ENCODE peak calls at places on chromosomes 2 and 18, in nine cellular contexts. One of them, this sample, is unnamed.

GRCh38 chr2:72991980-72992733 is 74.8 kb downstream of the EMX1 start:
- DNase-seq in prostate gland: no peak
- DNase-seq in psoas muscle: peak
- DNase-seq in lung: no peak
- DNase-seq in BJ: no peak
- DNase-seq in left lung: no peak
- DNase-seq in progenitor cell of endocrine pancreas: no peak
- DNase-seq in foreskin fibroblast: no peak
- DNase-seq in Peyer's patch: no peak
- DNase-seq in this sample: no peak

GRCh38 chr2:38754049-38754448 is 2.9 kb upstream of the SRSF7 start:
- DNase-seq in prostate gland: no peak
- DNase-seq in psoas muscle: no peak
- DNase-seq in lung: no peak
- DNase-seq in BJ: no peak
- DNase-seq in left lung: no peak
- DNase-seq in progenitor cell of endocrine pancreas: no peak
- DNase-seq in foreskin fibroblast: no peak
- DNase-seq in Peyer's patch: no peak
- DNase-seq in this sample: no peak

GRCh38 chr18:56678836-56679565 is 27.8 kb downstream of the WDR7 start:
- DNase-seq in prostate gland: no peak
- DNase-seq in psoas muscle: no peak
- DNase-seq in lung: no peak
- DNase-seq in BJ: no peak
- DNase-seq in left lung: no peak
- DNase-seq in progenitor cell of endocrine pancreas: no peak
- DNase-seq in foreskin fibroblast: no peak
- DNase-seq in Peyer's patch: no peak
- DNase-seq in this sample: no peak

GRCh38 chr2:134375935-134376334 is 122.1 kb downstream of the MGAT5 start:
- DNase-seq in prostate gland: peak
- DNase-seq in psoas muscle: no peak
- DNase-seq in lung: no peak
- DNase-seq in BJ: no peak
- DNase-seq in left lung: no peak
- DNase-seq in progenitor cell of endocrine pancreas: no peak
- DNase-seq in foreskin fibroblast: peak
- DNase-seq in Peyer's patch: no peak
- DNase-seq in this sample: no peak

GRCh38 chr18:5995626-5996025 is 100.3 kb upstream of the TMEM200C start:
- DNase-seq in prostate gland: no peak
- DNase-seq in psoas muscle: no peak
- DNase-seq in lung: no peak
- DNase-seq in BJ: no peak
- DNase-seq in left lung: no peak
- DNase-seq in progenitor cell of endocrine pancreas: no peak
- DNase-seq in foreskin fibroblast: no peak
- DNase-seq in Peyer's patch: no peak
- DNase-seq in this sample: no peak

GRCh38 chr2:77008925-77009706 is 513.1 kb downstream of the LRRTM4 start:
- DNase-seq in prostate gland: no peak
- DNase-seq in psoas muscle: no peak
- DNase-seq in lung: no peak
- DNase-seq in BJ: no peak
- DNase-seq in left lung: no peak
- DNase-seq in progenitor cell of endocrine pancreas: no peak
- DNase-seq in foreskin fibroblast: no peak
- DNase-seq in Peyer's patch: no peak
- DNase-seq in this sample: no peak

GRCh38 chr2:234661849-234662248 is 165.0 kb upstream of the ARL4C start:
- DNase-seq in prostate gland: no peak
- DNase-seq in psoas muscle: no peak
- DNase-seq in lung: no peak
- DNase-seq in BJ: no peak
- DNase-seq in left lung: no peak
- DNase-seq in progenitor cell of endocrine pancreas: no peak
- DNase-seq in foreskin fibroblast: no peak
- DNase-seq in Peyer's patch: no peak
- DNase-seq in this sample: no peak

GRCh38 chr2:129722306-129723020 is 257.0 kb upstream of the RAB6C start:
- DNase-seq in prostate gland: no peak
- DNase-seq in psoas muscle: no peak
- DNase-seq in lung: no peak
- DNase-seq in BJ: no peak
- DNase-seq in left lung: no peak
- DNase-seq in progenitor cell of endocrine pancreas: no peak
- DNase-seq in foreskin fibroblast: no peak
- DNase-seq in Peyer's patch: no peak
- DNase-seq in this sample: no peak

GRCh38 chr2:226652388-226652787 is 147.2 kb downstream of the IRS1 start:
- DNase-seq in prostate gland: no peak
- DNase-seq in psoas muscle: no peak
- DNase-seq in lung: no peak
- DNase-seq in BJ: peak
- DNase-seq in left lung: no peak
- DNase-seq in progenitor cell of endocrine pancreas: no peak
- DNase-seq in foreskin fibroblast: peak
- DNase-seq in Peyer's patch: no peak
- DNase-seq in this sample: no peak

GRCh38 chr2:144372484-144373195 is 147.3 kb downstream of the ZEB2 start:
- DNase-seq in prostate gland: no peak
- DNase-seq in psoas muscle: peak
- DNase-seq in lung: no peak
- DNase-seq in BJ: no peak
- DNase-seq in left lung: no peak
- DNase-seq in progenitor cell of endocrine pancreas: no peak
- DNase-seq in foreskin fibroblast: peak
- DNase-seq in Peyer's patch: no peak
- DNase-seq in this sample: no peak

GRCh38 chr18:34929336-34929780 is 111.9 kb upstream of the MAPRE2 start:
- DNase-seq in prostate gland: no peak
- DNase-seq in psoas muscle: no peak
- DNase-seq in lung: no peak
- DNase-seq in BJ: peak
- DNase-seq in left lung: no peak
- DNase-seq in progenitor cell of endocrine pancreas: no peak
- DNase-seq in foreskin fibroblast: peak
- DNase-seq in Peyer's patch: no peak
- DNase-seq in this sample: no peak

GRCh38 chr2:176390276-176390675 is 121.0 kb downstream of the MTX2 start:
- DNase-seq in prostate gland: no peak
- DNase-seq in psoas muscle: no peak
- DNase-seq in lung: no peak
- DNase-seq in BJ: no peak
- DNase-seq in left lung: no peak
- DNase-seq in progenitor cell of endocrine pancreas: no peak
- DNase-seq in foreskin fibroblast: peak
- DNase-seq in Peyer's patch: no peak
- DNase-seq in this sample: no peak

GRCh38 chr18:23135679-23136325 is 517 bp downstream of the CABLES1 start:
- DNase-seq in prostate gland: no peak
- DNase-seq in psoas muscle: peak
- DNase-seq in lung: peak
- DNase-seq in BJ: no peak
- DNase-seq in left lung: peak
- DNase-seq in progenitor cell of endocrine pancreas: peak
- DNase-seq in foreskin fibroblast: peak
- DNase-seq in Peyer's patch: peak
- DNase-seq in this sample: peak

GRCh38 chr2:209508255-209508654 is 84.4 kb downstream of the MAP2 start:
- DNase-seq in prostate gland: no peak
- DNase-seq in psoas muscle: no peak
- DNase-seq in lung: no peak
- DNase-seq in BJ: no peak
- DNase-seq in left lung: no peak
- DNase-seq in progenitor cell of endocrine pancreas: no peak
- DNase-seq in foreskin fibroblast: no peak
- DNase-seq in Peyer's patch: no peak
- DNase-seq in this sample: no peak

GRCh38 chr2:238863231-238863630 is 15.3 kb downstream of the TWIST2 start:
- DNase-seq in prostate gland: no peak
- DNase-seq in psoas muscle: no peak
- DNase-seq in lung: no peak
- DNase-seq in BJ: no peak
- DNase-seq in left lung: no peak
- DNase-seq in progenitor cell of endocrine pancreas: no peak
- DNase-seq in foreskin fibroblast: peak
- DNase-seq in Peyer's patch: no peak
- DNase-seq in this sample: no peak

GRCh38 chr2:158894572-158894971 is 73.9 kb upstream of the TANC1 start:
- DNase-seq in prostate gland: no peak
- DNase-seq in psoas muscle: no peak
- DNase-seq in lung: no peak
- DNase-seq in BJ: no peak
- DNase-seq in left lung: no peak
- DNase-seq in progenitor cell of endocrine pancreas: no peak
- DNase-seq in foreskin fibroblast: no peak
- DNase-seq in Peyer's patch: no peak
- DNase-seq in this sample: no peak
- TF ChIP-seq CTCF in prostate gland: no peak
- TF ChIP-seq CTCF in psoas muscle: no peak
- TF ChIP-seq CTCF in lung: no peak
- TF ChIP-seq CTCF in BJ: no peak
- TF ChIP-seq CTCF in left lung: no peak
- TF ChIP-seq CTCF in progenitor cell of endocrine pancreas: peak
- TF ChIP-seq CTCF in foreskin fibroblast: no peak
- TF ChIP-seq CTCF in Peyer's patch: no peak
- TF ChIP-seq CTCF in this sample: no peak

GRCh38 chr2:16851131-16851530 is 185.5 kb upstream of the CYRIA start:
- DNase-seq in prostate gland: no peak
- DNase-seq in psoas muscle: no peak
- DNase-seq in lung: no peak
- DNase-seq in BJ: no peak
- DNase-seq in left lung: no peak
- DNase-seq in progenitor cell of endocrine pancreas: no peak
- DNase-seq in foreskin fibroblast: no peak
- DNase-seq in Peyer's patch: no peak
- DNase-seq in this sample: no peak
- TF ChIP-seq CTCF in prostate gland: no peak
- TF ChIP-seq CTCF in psoas muscle: no peak
- TF ChIP-seq CTCF in lung: no peak
- TF ChIP-seq CTCF in BJ: no peak
- TF ChIP-seq CTCF in left lung: no peak
- TF ChIP-seq CTCF in progenitor cell of endocrine pancreas: no peak
- TF ChIP-seq CTCF in foreskin fibroblast: no peak
- TF ChIP-seq CTCF in Peyer's patch: no peak
- TF ChIP-seq CTCF in this sample: no peak

GRCh38 chr2:232441147-232441651 is 14.8 kb upstream of the ALPI start:
- DNase-seq in prostate gland: no peak
- DNase-seq in psoas muscle: peak
- DNase-seq in lung: no peak
- DNase-seq in BJ: no peak
- DNase-seq in left lung: peak
- DNase-seq in progenitor cell of endocrine pancreas: no peak
- DNase-seq in foreskin fibroblast: no peak
- DNase-seq in Peyer's patch: no peak
- DNase-seq in this sample: no peak

GRCh38 chr2:232437130-232437620 is 18.8 kb upstream of the ALPI start:
- DNase-seq in prostate gland: no peak
- DNase-seq in psoas muscle: peak
- DNase-seq in lung: no peak
- DNase-seq in BJ: no peak
- DNase-seq in left lung: peak
- DNase-seq in progenitor cell of endocrine pancreas: no peak
- DNase-seq in foreskin fibroblast: no peak
- DNase-seq in Peyer's patch: peak
- DNase-seq in this sample: no peak

GRCh38 chr2:232438051-232438450 is 17.9 kb upstream of the ALPI start:
- DNase-seq in prostate gland: no peak
- DNase-seq in psoas muscle: peak
- DNase-seq in lung: no peak
- DNase-seq in BJ: no peak
- DNase-seq in left lung: peak
- DNase-seq in progenitor cell of endocrine pancreas: no peak
- DNase-seq in foreskin fibroblast: no peak
- DNase-seq in Peyer's patch: no peak
- DNase-seq in this sample: no peak

GRCh38 chr2:232438951-232439757 is 16.8 kb upstream of the ALPI start:
- DNase-seq in prostate gland: no peak
- DNase-seq in psoas muscle: peak
- DNase-seq in lung: no peak
- DNase-seq in BJ: no peak
- DNase-seq in left lung: peak
- DNase-seq in progenitor cell of endocrine pancreas: no peak
- DNase-seq in foreskin fibroblast: peak
- DNase-seq in Peyer's patch: peak
- DNase-seq in this sample: peak

GRCh38 chr2:232439758-232440135 is 16.2 kb upstream of the ALPI start:
- DNase-seq in prostate gland: no peak
- DNase-seq in psoas muscle: peak
- DNase-seq in lung: no peak
- DNase-seq in BJ: no peak
- DNase-seq in left lung: peak
- DNase-seq in progenitor cell of endocrine pancreas: no peak
- DNase-seq in foreskin fibroblast: no peak
- DNase-seq in Peyer's patch: peak
- DNase-seq in this sample: no peak
- TF ChIP-seq CTCF in prostate gland: no peak
- TF ChIP-seq CTCF in psoas muscle: no peak
- TF ChIP-seq CTCF in lung: no peak
- TF ChIP-seq CTCF in BJ: no peak
- TF ChIP-seq CTCF in left lung: peak
- TF ChIP-seq CTCF in progenitor cell of endocrine pancreas: peak
- TF ChIP-seq CTCF in foreskin fibroblast: peak
- TF ChIP-seq CTCF in Peyer's patch: no peak
- TF ChIP-seq CTCF in this sample: peak

GRCh38 chr2:237652181-237652580 is 24.8 kb downstream of the LRRFIP1 start:
- DNase-seq in prostate gland: no peak
- DNase-seq in psoas muscle: peak
- DNase-seq in lung: no peak
- DNase-seq in BJ: no peak
- DNase-seq in left lung: no peak
- DNase-seq in progenitor cell of endocrine pancreas: no peak
- DNase-seq in foreskin fibroblast: no peak
- DNase-seq in Peyer's patch: no peak
- DNase-seq in this sample: no peak

GRCh38 chr2:237652854-237653253 is 25.5 kb downstream of the LRRFIP1 start:
- DNase-seq in prostate gland: no peak
- DNase-seq in psoas muscle: no peak
- DNase-seq in lung: no peak
- DNase-seq in BJ: no peak
- DNase-seq in left lung: no peak
- DNase-seq in progenitor cell of endocrine pancreas: no peak
- DNase-seq in foreskin fibroblast: no peak
- DNase-seq in Peyer's patch: no peak
- DNase-seq in this sample: no peak

GRCh38 chr2:237649541-237650454 is 22.4 kb downstream of the LRRFIP1 start:
- DNase-seq in prostate gland: no peak
- DNase-seq in psoas muscle: no peak
- DNase-seq in lung: no peak
- DNase-seq in BJ: no peak
- DNase-seq in left lung: no peak
- DNase-seq in progenitor cell of endocrine pancreas: no peak
- DNase-seq in foreskin fibroblast: no peak
- DNase-seq in Peyer's patch: no peak
- DNase-seq in this sample: no peak

GRCh38 chr2:237650455-237650850 is 23.1 kb downstream of the LRRFIP1 start:
- DNase-seq in prostate gland: no peak
- DNase-seq in psoas muscle: no peak
- DNase-seq in lung: peak
- DNase-seq in BJ: no peak
- DNase-seq in left lung: no peak
- DNase-seq in progenitor cell of endocrine pancreas: no peak
- DNase-seq in foreskin fibroblast: no peak
- DNase-seq in Peyer's patch: no peak
- DNase-seq in this sample: no peak

GRCh38 chr2:237651761-237652160 is 24.4 kb downstream of the LRRFIP1 start:
- DNase-seq in prostate gland: no peak
- DNase-seq in psoas muscle: no peak
- DNase-seq in lung: no peak
- DNase-seq in BJ: no peak
- DNase-seq in left lung: no peak
- DNase-seq in progenitor cell of endocrine pancreas: no peak
- DNase-seq in foreskin fibroblast: no peak
- DNase-seq in Peyer's patch: no peak
- DNase-seq in this sample: no peak
- TF ChIP-seq CTCF in prostate gland: no peak
- TF ChIP-seq CTCF in psoas muscle: peak
- TF ChIP-seq CTCF in lung: no peak
- TF ChIP-seq CTCF in BJ: no peak
- TF ChIP-seq CTCF in left lung: no peak
- TF ChIP-seq CTCF in progenitor cell of endocrine pancreas: no peak
- TF ChIP-seq CTCF in foreskin fibroblast: no peak
- TF ChIP-seq CTCF in Peyer's patch: no peak
- TF ChIP-seq CTCF in this sample: no peak

This sample was measured in natural killer cell.